ENCODE peak calls at places on chromosomes 13 and 19, in six cellular contexts. I is heart left ventricle; G is H7; X is germinal center; W is stomach; K is activated CD4-positive, alpha-beta T cell treated with anti-CD3 and anti-CD28 coated beads, Interleukin-2, amount 10 ng/mL, durations not matched to agents 24 days and 14 days. H is an unnamed sample.
A peak's percentile ranks its signal among the peaks of the same experiment; 100 is the strongest.

GRCh38 chr13:34657716-34658115 is 284.4 kb upstream of the NBEA start:
- DNase-seq in K (no peak), W (no peak), I (no peak), X (no peak), G (no peak), H (no peak)

GRCh38 chr13:32538234-32538620 is 368 bp downstream of the N4BP2L2 start:
- DNase-seq in W (peak; percentile 63), G (peak; percentile 8), K (no peak), X (peak; percentile 65), I (peak; percentile 42), H (no peak)

GRCh38 chr13:51070005-51070649 is 40.9 kb downstream of the C13orf42 start:
- DNase-seq in G (peak; percentile 83), X (peak; percentile 65), I (peak; percentile 77), K (peak; percentile 94), W (peak; percentile 87), H (peak; percentile 91)

GRCh38 chr13:46345866-46346265 is 41.2 kb downstream of the RUBCNL start:
- DNase-seq in I (no peak), W (no peak), X (no peak), K (no peak), G (no peak), H (no peak)

GRCh38 chr13:37386276-37386675 is 212.3 kb downstream of the POSTN start:
- DNase-seq in W (no peak), X (no peak), I (no peak), G (no peak), K (no peak), H (no peak)

GRCh38 chr19:7010722-7011593 is 10.3 kb downstream of the MBD3L2B start:
- DNase-seq in G (no peak), K (peak; percentile 55), W (no peak), I (no peak), X (no peak), H (no peak)

GRCh38 chr19:41597600-41598041 is 21.7 kb downstream of the CEACAM21 start:
- DNase-seq in W (peak; percentile 72), K (peak; percentile 92), X (peak; percentile 88), G (peak; percentile 81), I (peak; percentile 59), H (peak; percentile 83)

GRCh38 chr19:55312621-55313117 is 12.5 kb downstream of the TMEM150B start:
- DNase-seq in I (no peak), X (no peak), W (no peak), K (no peak), G (peak; percentile 64), H (no peak)

GRCh38 chr19:14383898-14384669 is 2.8 kb downstream of the ADGRE5 start:
- DNase-seq in X (no peak), W (no peak), K (peak; percentile 89), G (peak; percentile 46), I (no peak), H (peak; percentile 61)

GRCh38 chr13:50670847-50671542 is 172.5 kb downstream of the DLEU7 start:
- DNase-seq in W (no peak), K (no peak), G (no peak), X (no peak), I (no peak), H (no peak)

GRCh38 chr19:56611288-56611687 is 16.2 kb downstream of the ZNF71 start:
- DNase-seq in G (no peak), I (no peak), W (no peak), K (no peak), X (no peak), H (no peak)

GRCh38 chr13:114151565-114152284 is 19.3 kb upstream of the RASA3 start:
- DNase-seq in G (peak; percentile 43), W (peak; percentile 82), K (peak; percentile 74), X (no peak), I (no peak), H (peak; percentile 56)

GRCh38 chr19:41500443-41500842 is 57.5 kb downstream of the ERICH4 start:
- DNase-seq in I (no peak), W (no peak), G (no peak), X (no peak), K (no peak), H (no peak)

GRCh38 chr13:103195762-103196161 is 129.5 kb upstream of the SLC10A2 start:
- DNase-seq in G (no peak), X (no peak), W (no peak), I (no peak), K (no peak), H (no peak)

GRCh38 chr19:47608074-47608907 is 643 bp upstream of the BICRA start:
- DNase-seq in I (peak; percentile 96), W (peak; percentile 96), G (peak; percentile 100), K (peak; percentile 100), X (peak; percentile 98), H (peak; percentile 97)

GRCh38 chr13:87172166-87172825 is 498.9 kb upstream of the SLITRK5 start:
- DNase-seq in G (no peak), I (no peak), W (no peak), K (no peak), X (no peak), H (no peak)

GRCh38 chr19:24054044-24054935 is 32.7 kb upstream of the ZNF254 start:
- DNase-seq in G (no peak), I (no peak), X (no peak), K (no peak), W (no peak), H (peak; percentile 64)

GRCh38 chr13:36418022-36418805 is 14.1 kb upstream of the CCNA1 start:
- DNase-seq in K (peak; percentile 69), I (no peak), X (no peak), G (no peak), W (no peak), H (peak; percentile 7)

GRCh38 chr19:51440846-51441409 is 17.3 kb downstream of the SIGLEC8 start:
- DNase-seq in W (no peak), G (no peak), I (no peak), X (no peak), K (peak; percentile 75), H (no peak)

GRCh38 chr19:54551293-54551692 is 22.3 kb upstream of the LILRA2 start:
- DNase-seq in G (no peak), K (no peak), W (no peak), I (no peak), X (no peak), H (no peak)

GRCh38 chr13:112766336-112766735 is 76.5 kb downstream of the ATP11A start:
- DNase-seq in X (no peak), W (no peak), G (no peak), I (no peak), K (no peak), H (no peak)

GRCh38 chr19:35206379-35206778 is 22.2 kb downstream of the FAM187B start:
- DNase-seq in G (no peak), I (no peak), W (no peak), K (peak; percentile 90), X (peak; percentile 44), H (no peak)

GRCh38 chr19:38093587-38093986 is 130.4 kb downstream of the DPF1 start:
- DNase-seq in G (no peak), K (no peak), I (peak; percentile 70), W (no peak), X (no peak), H (no peak)

GRCh38 chr19:11088508-11089253 is 582 bp upstream of the LDLR start:
- DNase-seq in K (peak; percentile 70), G (peak; percentile 19), X (no peak), W (no peak), I (no peak), H (peak; percentile 40)

GRCh38 chr13:64305246-64305645 is 2889.6 kb upstream of the PCDH20 start:
- DNase-seq in W (no peak), K (no peak), X (no peak), I (no peak), G (no peak), H (no peak)

H was measured in DMS53.